ENCODE peak calls at places on chromosomes 11 and 22, in five cellular contexts. U is adrenal gland, K is fibroblast of lung, F is GM23338, C is WTC11. M is an unnamed sample.

GRCh38 chr11:86805873-86806310 is 5.5 kb downstream of the PRSS23 start:
- DNase-seq in U (no peak), K (no peak), F (peak), C (no peak), M (no peak)

GRCh38 chr11:4626207-4627105 is 10.8 kb upstream of the OR51D1 start:
- DNase-seq in F (peak), U (peak), C (peak), K (peak), M (no peak)

GRCh38 chr11:67252831-67253239 is 13.4 kb upstream of the GRK2 start:
- DNase-seq in K (peak), F (peak), C (no peak), U (peak), M (no peak)

GRCh38 chr11:129225190-129225589 is 33.1 kb upstream of the ARHGAP32 start:
- DNase-seq in F (no peak), K (peak), U (no peak), C (no peak), M (no peak)

GRCh38 chr11:72102162-72102561 is 935 bp downstream of the LAMTOR1 start:
- DNase-seq in U (no peak), F (no peak), K (no peak), C (no peak), M (no peak)

GRCh38 chr22:49880281-49880680 is 26.6 kb downstream of the ZBED4 start:
- DNase-seq in K (peak), C (peak), U (no peak), F (peak), M (no peak)

GRCh38 chr22:39520874-39521857 is 804 bp downstream of the ATF4 start:
- DNase-seq in U (peak), F (peak), C (peak), K (peak), M (peak)

GRCh38 chr22:32177221-32177765 is 18.2 kb upstream of the C22orf42 start:
- DNase-seq in C (no peak), K (no peak), U (no peak), F (peak), M (no peak)

GRCh38 chr11:67278135-67278938 is 10.8 kb upstream of the ANKRD13D start:
- DNase-seq in U (no peak), F (no peak), K (no peak), C (no peak), M (no peak)

GRCh38 chr22:44448271-44448780 is 49.7 kb downstream of the RTL6 start:
- DNase-seq in U (peak), K (peak), F (no peak), C (no peak), M (peak)

GRCh38 chr11:76242004-76242779 is 35.9 kb upstream of the WNT11 start:
- DNase-seq in K (no peak), F (no peak), U (no peak), C (no peak), M (no peak)

GRCh38 chr11:69085490-69086095 is 36.9 kb downstream of the TPCN2 start:
- DNase-seq in U (no peak), C (no peak), F (no peak), K (no peak), M (no peak)

GRCh38 chr22:38799265-38800002 is 5.5 kb upstream of the DNAL4 start:
- DNase-seq in K (peak), C (no peak), U (no peak), F (no peak), M (no peak)

GRCh38 chr11:113730887-113731726 is 25.0 kb upstream of the TMPRSS5 start:
- DNase-seq in C (peak), F (peak), K (peak), U (peak), M (peak)

GRCh38 chr11:34314176-34314575 is 43.6 kb downstream of the ABTB2 start:
- DNase-seq in F (no peak), K (no peak), U (no peak), C (no peak), M (no peak)

GRCh38 chr11:23509023-23509422 is 648.7 kb upstream of the CCDC179 start:
- DNase-seq in C (no peak), F (no peak), U (no peak), K (peak), M (no peak)

GRCh38 chr11:116578971-116579687 is 193.7 kb downstream of the BUD13 start:
- DNase-seq in C (peak), F (peak), K (no peak), U (no peak), M (peak)

GRCh38 chr11:36456136-36456535 is 53.9 kb downstream of the TRAF6 start:
- DNase-seq in K (peak), U (no peak), F (no peak), C (no peak), M (no peak)

GRCh38 chr22:44931077-44931540 is 78.7 kb downstream of the PHF21B start:
- DNase-seq in K (peak), U (peak), F (no peak), C (no peak), M (no peak)

GRCh38 chr11:116970485-116971292 is 127.5 kb downstream of the SIK3 start:
- DNase-seq in U (no peak), K (no peak), C (no peak), F (no peak), M (no peak)

GRCh38 chr11:119594639-119595249 is 134.3 kb downstream of the NECTIN1 start:
- DNase-seq in F (no peak), U (peak), K (peak), C (no peak), M (no peak)

GRCh38 chr11:65850217-65851082 is 7.5 kb downstream of the CFL1 start:
- DNase-seq in F (no peak), U (no peak), C (no peak), K (no peak), M (no peak)

GRCh38 chr22:19641254-19641982 is 72.9 kb upstream of the SEPTIN5 start:
- DNase-seq in C (peak), K (no peak), U (no peak), F (peak), M (no peak)

GRCh38 chr11:130315354-130315970 is 745 bp upstream of the ZBTB44 start:
- DNase-seq in C (peak), U (peak), K (no peak), F (peak), M (peak)

GRCh38 chr11:128872094-128872493 is 5.0 kb upstream of the KCNJ1 start:
- DNase-seq in C (no peak), F (peak), K (no peak), U (no peak), M (no peak)

GRCh38 chr11:1194231-1194976 is 28.5 kb upstream of the MUC5B start:
- DNase-seq in K (no peak), C (peak), F (no peak), U (no peak), M (no peak)

GRCh38 chr11:2179516-2179915 is 7.9 kb upstream of the TH start:
- DNase-seq in U (no peak), K (no peak), C (no peak), F (no peak), M (no peak)

GRCh38 chr22:40432167-40432566 is 61.8 kb downstream of the SGSM3 start:
- DNase-seq in U (no peak), C (no peak), F (no peak), K (no peak), M (no peak)

GRCh38 chr22:22940961-22941605 is 53.5 kb downstream of the IGLL5 start:
- DNase-seq in K (no peak), U (no peak), C (peak), F (no peak), M (no peak)

GRCh38 chr22:29215012-29215860 is 9.5 kb downstream of the EMID1 start:
- DNase-seq in K (no peak), U (no peak), F (no peak), C (no peak), M (no peak)

GRCh38 chr22:24969588-24970301 is 17.2 kb downstream of the KIAA1671 start:
- DNase-seq in U (peak), C (no peak), K (peak), F (no peak), M (peak)

GRCh38 chr11:92168936-92169335 is 55.7 kb upstream of the FAT3 start:
- DNase-seq in U (no peak), K (no peak), C (no peak), F (no peak), M (no peak)

GRCh38 chr11:117205211-117205818 is 6.1 kb downstream of the TAGLN start:
- DNase-seq in C (peak), K (no peak), F (no peak), U (peak), M (no peak)

GRCh38 chr11:16881074-16881709 is 133.0 kb downstream of the PLEKHA7 start:
- DNase-seq in F (peak), K (peak), C (peak), U (peak), M (no peak)

GRCh38 chr11:77322926-77323590 is 21.6 kb upstream of the GDPD4 start:
- DNase-seq in F (no peak), U (no peak), K (peak), C (no peak), M (no peak)

GRCh38 chr11:64799925-64800632 is 2.9 kb downstream of the MAP4K2 start:
- DNase-seq in F (no peak), C (no peak), U (no peak), K (no peak), M (no peak)

GRCh38 chr11:116465056-116465455 is 307.7 kb downstream of the BUD13 start:
- DNase-seq in C (no peak), U (no peak), K (no peak), F (no peak), M (no peak)

GRCh38 chr22:42376721-42377177 is 55.5 kb downstream of the NFAM1 start:
- DNase-seq in F (peak), K (peak), U (peak), C (peak), M (peak)

DNA sequence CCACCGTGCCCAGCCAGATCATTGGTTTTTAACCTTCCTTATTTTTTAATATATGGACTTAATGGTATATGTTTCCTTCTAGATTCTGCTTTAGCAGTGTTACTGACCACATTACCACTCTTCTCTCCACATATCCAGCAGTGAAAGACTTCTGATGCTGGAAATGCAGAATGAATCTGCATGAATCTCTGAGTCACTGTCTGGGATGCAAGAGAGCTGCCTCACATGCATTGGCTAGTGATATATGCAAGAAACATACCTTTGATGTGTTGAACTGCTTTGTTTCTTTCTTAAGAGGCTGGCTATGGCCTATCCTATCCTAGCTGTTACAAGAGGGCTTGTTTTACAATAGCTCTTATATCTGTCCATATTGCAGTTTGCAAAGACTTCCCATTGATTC is 16.6 kb upstream of the AMPD3 start:
- DNase-seq in K (peak), U (no peak), F (no peak), C (no peak), M (no peak)
- TF ChIP-seq CTCF in K (no peak), U (no peak), F (no peak), C (no peak), M (no peak)

GRCh38 chr11:47348859-47349258 is 3.6 kb downstream of the MYBPC3 start:
- DNase-seq in K (no peak), F (peak), U (peak), C (peak), M (no peak)
- TF ChIP-seq CTCF in K (no peak), F (peak), U (peak), C (no peak), M (no peak)

DNA sequence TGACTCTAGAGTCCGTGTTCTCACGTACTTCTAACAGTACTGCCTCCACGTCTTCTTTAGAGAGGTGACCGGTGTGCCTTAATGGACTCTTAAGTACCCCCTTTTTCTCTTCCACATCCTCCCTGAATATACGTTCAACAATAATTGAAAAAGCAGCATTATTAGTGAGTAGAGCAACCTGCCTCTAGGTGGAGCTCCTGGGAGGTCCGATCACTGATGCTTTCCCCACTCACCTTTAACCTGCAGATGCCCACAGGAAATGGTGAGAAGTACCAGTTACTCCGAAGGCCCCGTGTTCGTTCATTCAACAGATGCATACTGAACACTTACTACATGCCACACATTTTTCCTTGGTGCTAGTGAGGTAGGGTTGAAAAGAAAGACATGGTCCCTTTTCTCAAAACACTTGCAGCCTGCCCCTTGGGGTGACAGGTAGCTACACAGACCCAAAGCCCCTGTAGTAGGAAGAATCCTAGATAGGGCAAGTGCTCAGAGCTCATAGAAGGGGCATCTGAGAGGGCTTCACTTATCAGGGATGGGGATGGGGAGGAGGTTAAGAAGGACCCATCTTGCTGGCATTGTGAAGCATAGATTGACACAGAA is 72.7 kb downstream of the FEZ1 start:
- DNase-seq in C (no peak), U (no peak), F (peak), K (no peak), M (no peak)
- TF ChIP-seq CTCF in C (peak), U (no peak), F (peak), K (peak), M (no peak)

DNA sequence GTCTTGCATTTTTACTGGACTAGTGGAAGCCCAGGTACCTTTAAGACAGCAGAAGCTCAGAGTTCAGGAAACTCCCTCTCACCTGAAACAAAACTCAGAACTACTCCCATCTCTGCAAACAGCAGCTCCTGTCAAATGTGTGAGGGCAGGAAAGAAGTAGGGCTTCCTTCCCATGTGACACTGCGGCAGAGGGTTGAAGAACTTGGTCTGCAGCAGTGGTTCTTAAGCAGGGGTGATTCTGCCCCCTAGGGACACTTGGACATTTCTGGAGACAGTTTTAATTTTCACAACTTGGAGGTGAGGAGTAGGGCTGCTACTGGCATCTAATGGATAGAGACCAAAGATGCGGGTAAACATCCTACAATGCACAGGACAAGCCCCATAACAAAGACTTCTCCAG is 63.4 kb downstream of the RCN1 start:
- DNase-seq in C (no peak), U (no peak), K (peak), F (peak), M (no peak)
- TF ChIP-seq CTCF in C (no peak), U (no peak), K (peak), F (peak), M (no peak)

GRCh38 chr11:44950625-44951472 is at the start of gene TP53I11:
- DNase-seq in C (peak), F (no peak), K (peak), U (peak), M (peak)
- TF ChIP-seq CTCF in C (peak), F (peak), K (peak), U (peak), M (peak)

GRCh38 chr11:35387341-35387982 is 31.9 kb downstream of the SLC1A2 start:
- DNase-seq in U (no peak), K (peak), C (no peak), F (no peak), M (no peak)
- TF ChIP-seq CTCF in U (no peak), K (no peak), C (no peak), F (no peak), M (no peak)

GRCh38 chr22:35547993-35548761 is 7.5 kb downstream of the RASD2 start:
- DNase-seq in F (peak), K (no peak), U (no peak), C (peak), M (no peak)
- TF ChIP-seq CTCF in F (peak), K (peak), U (no peak), C (no peak), M (no peak)

M was measured in tibial nerve.